ENCODE peak calls at places on chromosomes 4 and X, in ten cellular contexts. One of them, this sample, is unnamed.

GRCh38 chrX:13646154-13646549 is 6.8 kb upstream of the TCEANC start:
- DNase-seq in ELR: peak
- DNase-seq in pulmonary artery endothelial cell: no peak
- DNase-seq in lower lobe of right lung: peak
- DNase-seq in EL: peak
- DNase-seq in CD8-positive, alpha-beta T cell: peak
- DNase-seq in activated gamma-delta T cell treated with anti-CD3 and anti-CD28 coated beads, Interleukin-2, amount 50 U/mL, for 16 hours: no peak
- DNase-seq in GM18507: no peak
- DNase-seq in endothelial cell: peak
- DNase-seq in transverse colon: peak
- DNase-seq in this sample: no peak

GRCh38 chr4:71692198-71692597 is 91.7 kb downstream of the GC start:
- DNase-seq in ELR: no peak
- DNase-seq in pulmonary artery endothelial cell: no peak
- DNase-seq in lower lobe of right lung: no peak
- DNase-seq in EL: no peak
- DNase-seq in CD8-positive, alpha-beta T cell: no peak
- DNase-seq in activated gamma-delta T cell treated with anti-CD3 and anti-CD28 coated beads, Interleukin-2, amount 50 U/mL, for 16 hours: no peak
- DNase-seq in GM18507: no peak
- DNase-seq in endothelial cell: no peak
- DNase-seq in transverse colon: no peak
- DNase-seq in this sample: no peak

GRCh38 chr4:37767546-37767945 is 58.9 kb upstream of the PGM2 start:
- DNase-seq in ELR: peak
- DNase-seq in pulmonary artery endothelial cell: no peak
- DNase-seq in lower lobe of right lung: peak
- DNase-seq in EL: peak
- DNase-seq in CD8-positive, alpha-beta T cell: no peak
- DNase-seq in activated gamma-delta T cell treated with anti-CD3 and anti-CD28 coated beads, Interleukin-2, amount 50 U/mL, for 16 hours: no peak
- DNase-seq in GM18507: no peak
- DNase-seq in endothelial cell: no peak
- DNase-seq in transverse colon: peak
- DNase-seq in this sample: peak

GRCh38 chr4:2425386-2426068 is 6.8 kb downstream of the CFAP99 start:
- DNase-seq in ELR: no peak
- DNase-seq in pulmonary artery endothelial cell: no peak
- DNase-seq in lower lobe of right lung: no peak
- DNase-seq in EL: no peak
- DNase-seq in CD8-positive, alpha-beta T cell: no peak
- DNase-seq in activated gamma-delta T cell treated with anti-CD3 and anti-CD28 coated beads, Interleukin-2, amount 50 U/mL, for 16 hours: no peak
- DNase-seq in GM18507: no peak
- DNase-seq in endothelial cell: no peak
- DNase-seq in transverse colon: no peak
- DNase-seq in this sample: peak

GRCh38 chr4:58566260-58566659 is 1456.1 kb upstream of the IGFBP7 start:
- DNase-seq in ELR: no peak
- DNase-seq in pulmonary artery endothelial cell: no peak
- DNase-seq in lower lobe of right lung: no peak
- DNase-seq in EL: no peak
- DNase-seq in CD8-positive, alpha-beta T cell: no peak
- DNase-seq in activated gamma-delta T cell treated with anti-CD3 and anti-CD28 coated beads, Interleukin-2, amount 50 U/mL, for 16 hours: no peak
- DNase-seq in GM18507: no peak
- DNase-seq in endothelial cell: no peak
- DNase-seq in transverse colon: no peak
- DNase-seq in this sample: no peak

GRCh38 chrX:16788477-16788876 is 2.2 kb downstream of the TXLNG start:
- DNase-seq in ELR: peak
- DNase-seq in pulmonary artery endothelial cell: no peak
- DNase-seq in lower lobe of right lung: no peak
- DNase-seq in EL: peak
- DNase-seq in CD8-positive, alpha-beta T cell: no peak
- DNase-seq in activated gamma-delta T cell treated with anti-CD3 and anti-CD28 coated beads, Interleukin-2, amount 50 U/mL, for 16 hours: no peak
- DNase-seq in GM18507: no peak
- DNase-seq in endothelial cell: no peak
- DNase-seq in transverse colon: no peak
- DNase-seq in this sample: no peak

GRCh38 chrX:150547511-150548115 is 20.8 kb upstream of the MTM1 start:
- DNase-seq in ELR: peak
- DNase-seq in pulmonary artery endothelial cell: no peak
- DNase-seq in lower lobe of right lung: peak
- DNase-seq in EL: peak
- DNase-seq in CD8-positive, alpha-beta T cell: no peak
- DNase-seq in activated gamma-delta T cell treated with anti-CD3 and anti-CD28 coated beads, Interleukin-2, amount 50 U/mL, for 16 hours: no peak
- DNase-seq in GM18507: no peak
- DNase-seq in endothelial cell: peak
- DNase-seq in transverse colon: peak
- DNase-seq in this sample: peak

GRCh38 chr4:185238261-185238681 is 28.9 kb downstream of the SNX25 start:
- DNase-seq in ELR: peak
- DNase-seq in pulmonary artery endothelial cell: no peak
- DNase-seq in lower lobe of right lung: no peak
- DNase-seq in EL: peak
- DNase-seq in CD8-positive, alpha-beta T cell: no peak
- DNase-seq in activated gamma-delta T cell treated with anti-CD3 and anti-CD28 coated beads, Interleukin-2, amount 50 U/mL, for 16 hours: no peak
- DNase-seq in GM18507: no peak
- DNase-seq in endothelial cell: no peak
- DNase-seq in transverse colon: no peak
- DNase-seq in this sample: no peak

GRCh38 chr4:187996502-187997177 is 1.1 kb downstream of the ZFP42 start:
- DNase-seq in ELR: no peak
- DNase-seq in pulmonary artery endothelial cell: no peak
- DNase-seq in lower lobe of right lung: no peak
- DNase-seq in EL: no peak
- DNase-seq in CD8-positive, alpha-beta T cell: no peak
- DNase-seq in activated gamma-delta T cell treated with anti-CD3 and anti-CD28 coated beads, Interleukin-2, amount 50 U/mL, for 16 hours: no peak
- DNase-seq in GM18507: no peak
- DNase-seq in endothelial cell: no peak
- DNase-seq in transverse colon: no peak
- DNase-seq in this sample: no peak

GRCh38 chr4:148795156-148795864 is 353.1 kb upstream of the NR3C2 start:
- DNase-seq in ELR: peak
- DNase-seq in pulmonary artery endothelial cell: peak
- DNase-seq in lower lobe of right lung: peak
- DNase-seq in EL: peak
- DNase-seq in CD8-positive, alpha-beta T cell: no peak
- DNase-seq in activated gamma-delta T cell treated with anti-CD3 and anti-CD28 coated beads, Interleukin-2, amount 50 U/mL, for 16 hours: no peak
- DNase-seq in GM18507: no peak
- DNase-seq in endothelial cell: no peak
- DNase-seq in transverse colon: no peak
- DNase-seq in this sample: no peak

GRCh38 chrX:99384594-99385374 is 1025.3 kb downstream of the PCDH19 start:
- DNase-seq in ELR: no peak
- DNase-seq in pulmonary artery endothelial cell: no peak
- DNase-seq in lower lobe of right lung: no peak
- DNase-seq in EL: no peak
- DNase-seq in CD8-positive, alpha-beta T cell: no peak
- DNase-seq in activated gamma-delta T cell treated with anti-CD3 and anti-CD28 coated beads, Interleukin-2, amount 50 U/mL, for 16 hours: no peak
- DNase-seq in GM18507: no peak
- DNase-seq in endothelial cell: no peak
- DNase-seq in transverse colon: no peak
- DNase-seq in this sample: peak

GRCh38 chr4:69408451-69408850 is 87.3 kb downstream of the UGT2B4 start:
- DNase-seq in ELR: no peak
- DNase-seq in pulmonary artery endothelial cell: no peak
- DNase-seq in lower lobe of right lung: no peak
- DNase-seq in EL: no peak
- DNase-seq in CD8-positive, alpha-beta T cell: no peak
- DNase-seq in activated gamma-delta T cell treated with anti-CD3 and anti-CD28 coated beads, Interleukin-2, amount 50 U/mL, for 16 hours: no peak
- DNase-seq in GM18507: no peak
- DNase-seq in endothelial cell: no peak
- DNase-seq in transverse colon: no peak
- DNase-seq in this sample: no peak

GRCh38 chrX:45628041-45628440 is 427.4 kb upstream of the DIPK2B start:
- DNase-seq in ELR: peak
- DNase-seq in pulmonary artery endothelial cell: no peak
- DNase-seq in lower lobe of right lung: no peak
- DNase-seq in EL: peak
- DNase-seq in CD8-positive, alpha-beta T cell: no peak
- DNase-seq in activated gamma-delta T cell treated with anti-CD3 and anti-CD28 coated beads, Interleukin-2, amount 50 U/mL, for 16 hours: no peak
- DNase-seq in GM18507: no peak
- DNase-seq in endothelial cell: no peak
- DNase-seq in transverse colon: no peak
- DNase-seq in this sample: no peak

GRCh38 chr4:4430492-4431195 is 43.7 kb downstream of the NSG1 start:
- DNase-seq in ELR: peak
- DNase-seq in pulmonary artery endothelial cell: peak
- DNase-seq in lower lobe of right lung: no peak
- DNase-seq in EL: peak
- DNase-seq in CD8-positive, alpha-beta T cell: peak
- DNase-seq in activated gamma-delta T cell treated with anti-CD3 and anti-CD28 coated beads, Interleukin-2, amount 50 U/mL, for 16 hours: peak
- DNase-seq in GM18507: peak
- DNase-seq in endothelial cell: peak
- DNase-seq in transverse colon: no peak
- DNase-seq in this sample: no peak